ENCODE peak calls at places on chromosomes 5 and 9, in eight cellular contexts. B is central memory CD4-positive, alpha-beta T cell; Z is NCI-H1694; H is HT-29; Y is iris pigment epithelial cell; O is NCI-H748 treated with DMSO at 0.1 percent for 48 hours; Q is H9; U is head of caudate nucleus. W is an unnamed sample.

GRCh38 chr9:91156451-91157234 is 205.1 kb downstream of the AUH start:
- DNase-seq in B (no peak), Z (no peak), H (no peak), Y (no peak), O (no peak), Q (no peak), U (no peak), W (no peak)

GRCh38 chr5:60382761-60383160 is 317.2 kb downstream of the DEPDC1B start:
- DNase-seq in B (no peak), Z (no peak), H (peak; percentile 2), Y (peak; percentile 64), O (no peak), Q (no peak), U (peak; percentile 26), W (no peak)

GRCh38 chr9:84894859-84895258 is 225.3 kb downstream of the NTRK2 start:
- DNase-seq in B (no peak), Z (no peak), H (no peak), Y (no peak), O (peak; percentile 23), Q (no peak), U (no peak), W (no peak)

GRCh38 chr5:64526709-64527439 is 21.1 kb downstream of the RGS7BP start:
- DNase-seq in B (no peak), Z (no peak), H (no peak), Y (no peak), O (no peak), Q (no peak), U (no peak), W (no peak)

GRCh38 chr5:160843240-160843639 is 8.8 kb downstream of the ATP10B start:
- DNase-seq in B (no peak), Z (no peak), H (no peak), Y (no peak), O (peak; percentile 13), Q (no peak), U (no peak), W (no peak)

GRCh38 chr9:137685886-137686420 is 67.1 kb downstream of the EHMT1 start:
- DNase-seq in B (no peak), Z (no peak), H (no peak), Y (no peak), O (no peak), Q (no peak), U (no peak), W (no peak)

GRCh38 chr9:111866976-111867375 is 29.6 kb upstream of the UGCG start:
- DNase-seq in B (peak; percentile 30), Z (no peak), H (peak; percentile 38), Y (peak; percentile 91), O (no peak), Q (no peak), U (no peak), W (no peak)

GRCh38 chr5:34905564-34905963 is 9.7 kb downstream of the RAD1 start:
- DNase-seq in B (no peak), Z (no peak), H (peak; percentile 33), Y (no peak), O (no peak), Q (no peak), U (peak; percentile 36), W (no peak)

GRCh38 chr5:14109041-14109747 is 33.9 kb upstream of the TRIO start:
- DNase-seq in B (no peak), Z (no peak), H (no peak), Y (peak; percentile 47), O (no peak), Q (no peak), U (no peak), W (no peak)

GRCh38 chr5:179906795-179907569 is 715 bp downstream of the TBC1D9B start:
- DNase-seq in B (no peak), Z (no peak), H (peak; percentile 58), Y (peak; percentile 39), O (no peak), Q (peak; percentile 56), U (peak; percentile 49), W (no peak)

GRCh38 chr5:1325870-1326546 is 18.9 kb downstream of the CLPTM1L start:
- DNase-seq in B (no peak), Z (no peak), H (peak; percentile 76), Y (no peak), O (no peak), Q (peak; percentile 22), U (no peak), W (no peak)

GRCh38 chr9:113622600-113623400 is 159.3 kb downstream of the RGS3 start:
- DNase-seq in B (no peak), Z (no peak), H (peak; percentile 74), Y (peak; percentile 86), O (no peak), Q (peak; percentile 95), U (no peak), W (no peak)

GRCh38 chr9:124281934-124282351 is 24.2 kb downstream of the NEK6 start:
- DNase-seq in B (no peak), Z (no peak), H (no peak), Y (peak; percentile 75), O (no peak), Q (no peak), U (no peak), W (no peak)

GRCh38 chr5:103409013-103409670 is 150.6 kb downstream of the MACIR start:
- DNase-seq in B (no peak), Z (no peak), H (no peak), Y (no peak), O (no peak), Q (no peak), U (no peak), W (no peak)

GRCh38 chr9:32698706-32699277 is 63.3 kb upstream of the TAF1L start:
- DNase-seq in B (no peak), Z (no peak), H (no peak), Y (no peak), O (no peak), Q (no peak), U (no peak), W (no peak)

GRCh38 chr5:132055808-132056609 is 4.4 kb upstream of the IL3 start:
- DNase-seq in B (peak; percentile 76), Z (no peak), H (no peak), Y (no peak), O (no peak), Q (peak; percentile 17), U (no peak), W (no peak)

GRCh38 chr9:71506821-71507220 is 261.5 kb downstream of the CEMIP2 start:
- DNase-seq in B (no peak), Z (no peak), H (peak; percentile 52), Y (peak; percentile 89), O (no peak), Q (no peak), U (no peak), W (no peak)

GRCh38 chr5:88281322-88281721 is 12.7 kb upstream of the TMEM161B start:
- DNase-seq in B (no peak), Z (no peak), H (no peak), Y (peak; percentile 6), O (no peak), Q (no peak), U (no peak), W (no peak)